ENCODE peak calls at places on chromosomes 3 and 15, in nine cellular contexts. S, O, N, Q, X, P, L, M and C are unnamed samples.

GRCh38 chr15:27847775-27848710 is 251.1 kb downstream of the OCA2 start:
- DNase-seq in S (no peak), O (no peak), N (no peak), Q (no peak), X (no peak), P (no peak), L (no peak), M (peak; percentile 88), C (no peak)

GRCh38 chr3:58101499-58102370 is 93.5 kb downstream of the FLNB start:
- DNase-seq in S (no peak), O (no peak), N (no peak), Q (no peak), X (no peak), P (no peak), L (no peak), M (no peak), C (no peak)

GRCh38 chr3:188139466-188139865 is 14.5 kb upstream of the LPP start:
- DNase-seq in S (no peak), O (no peak), N (no peak), Q (no peak), X (no peak), P (peak; percentile 7), L (no peak), M (no peak), C (no peak)

GRCh38 chr3:11642455-11643162 is 1.1 kb downstream of the VGLL4 start:
- DNase-seq in S (peak; percentile 61), O (peak; percentile 30), N (peak; percentile 87), Q (peak; percentile 67), X (peak; percentile 86), P (peak; percentile 88), L (peak; percentile 47), M (peak; percentile 53), C (no peak)

GRCh38 chr15:35698331-35698730 is 152.4 kb upstream of the DPH6 start:
- DNase-seq in S (no peak), O (no peak), N (no peak), Q (no peak), X (no peak), P (no peak), L (no peak), M (no peak), C (no peak)

GRCh38 chr3:125132815-125133214 is 77.0 kb upstream of the HEG1 start:
- DNase-seq in S (no peak), O (no peak), N (no peak), Q (no peak), X (no peak), P (peak; percentile 67), L (no peak), M (no peak), C (no peak)

GRCh38 chr15:69593981-69594966 is 141.7 kb downstream of the RPLP1 start:
- DNase-seq in S (no peak), O (peak; percentile 83), N (no peak), Q (peak; percentile 71), X (peak; percentile 93), P (no peak), L (no peak), M (peak; percentile 97), C (no peak)

GRCh38 chr15:43516185-43516584 is 1.2 kb upstream of the MAP1A start:
- DNase-seq in S (no peak), O (no peak), N (peak; percentile 57), Q (no peak), X (no peak), P (no peak), L (no peak), M (no peak), C (no peak)

GRCh38 chr3:108076564-108076963 is 14.3 kb downstream of the CD47 start:
- DNase-seq in S (no peak), O (no peak), N (no peak), Q (no peak), X (no peak), P (no peak), L (no peak), M (no peak), C (no peak)

GRCh38 chr3:18295171-18295920 is 129.8 kb downstream of the SATB1 start:
- DNase-seq in S (peak; percentile 28), O (peak; percentile 90), N (peak; percentile 77), Q (peak; percentile 41), X (no peak), P (peak; percentile 62), L (peak; percentile 79), M (no peak), C (peak; percentile 65)

GRCh38 chr3:57112206-57112605 is 51.7 kb downstream of the SPATA12 start:
- DNase-seq in S (no peak), O (no peak), N (no peak), Q (no peak), X (no peak), P (peak; percentile 19), L (no peak), M (no peak), C (no peak)

GRCh38 chr3:147616998-147617619 is 207.9 kb downstream of the ZIC1 start:
- DNase-seq in S (no peak), O (no peak), N (peak; percentile 12), Q (peak; percentile 12), X (no peak), P (no peak), L (peak; percentile 39), M (peak; percentile 66), C (no peak)

GRCh38 chr15:93865610-93866009 is 365.8 kb upstream of the MCTP2 start:
- DNase-seq in S (no peak), O (no peak), N (no peak), Q (no peak), X (no peak), P (no peak), L (no peak), M (peak; percentile 48), C (no peak)

GRCh38 chr3:57038466-57039164 is 21.8 kb upstream of the SPATA12 start:
- DNase-seq in S (no peak), O (no peak), N (no peak), Q (no peak), X (no peak), P (no peak), L (no peak), M (no peak), C (no peak)

GRCh38 chr3:40593351-40593750 is 68.6 kb downstream of the ZNF621 start:
- DNase-seq in S (peak; percentile 29), O (no peak), N (peak; percentile 6), Q (no peak), X (no peak), P (no peak), L (no peak), M (no peak), C (no peak)

GRCh38 chr3:69410301-69410700 is 24.4 kb upstream of the FRMD4B start:
- DNase-seq in S (peak; percentile 31), O (peak; percentile 50), N (peak; percentile 70), Q (peak; percentile 38), X (no peak), P (peak; percentile 84), L (peak; percentile 53), M (peak; percentile 24), C (peak; percentile 66)

GRCh38 chr3:72284485-72284884 is 499.5 kb upstream of the PROK2 start:
- DNase-seq in S (no peak), O (no peak), N (no peak), Q (no peak), X (no peak), P (no peak), L (no peak), M (no peak), C (no peak)

GRCh38 chr3:194534243-194534642 is 47.4 kb upstream of the ATP13A3 start:
- DNase-seq in S (no peak), O (no peak), N (no peak), Q (no peak), X (no peak), P (no peak), L (no peak), M (no peak), C (no peak)

GRCh38 chr3:13718437-13718836 is 161.4 kb downstream of the WNT7A start:
- DNase-seq in S (no peak), O (no peak), N (no peak), Q (no peak), X (no peak), P (no peak), L (no peak), M (no peak), C (no peak)

GRCh38 chr3:49454898-49455681 is 15.0 kb upstream of the DAG1 start:
- DNase-seq in S (no peak), O (no peak), N (no peak), Q (no peak), X (no peak), P (no peak), L (no peak), M (no peak), C (no peak)

GRCh38 chr15:68583321-68583720 is 4.5 kb downstream of the CORO2B start:
- DNase-seq in S (no peak), O (no peak), N (no peak), Q (no peak), X (no peak), P (no peak), L (no peak), M (no peak), C (no peak)

GRCh38 chr3:36904641-36905040 is 40.2 kb downstream of the TRANK1 start:
- DNase-seq in S (no peak), O (no peak), N (peak; percentile 24), Q (peak; percentile 6), X (no peak), P (no peak), L (no peak), M (no peak), C (no peak)

GRCh38 chr3:197499427-197499826 is 56.3 kb downstream of the BDH1 start:
- DNase-seq in S (no peak), O (peak; percentile 75), N (peak; percentile 79), Q (peak; percentile 70), X (peak; percentile 82), P (peak; percentile 62), L (no peak), M (no peak), C (peak; percentile 97)

GRCh38 chr3:183108002-183108449 is 8.7 kb upstream of the MCCC1 start:
- DNase-seq in S (no peak), O (no peak), N (peak; percentile 34), Q (peak; percentile 20), X (no peak), P (no peak), L (no peak), M (no peak), C (no peak)

GRCh38 chr3:98777801-98778220 is 14.7 kb downstream of the ST3GAL6 start:
- DNase-seq in S (peak; percentile 54), O (no peak), N (peak; percentile 65), Q (no peak), X (no peak), P (no peak), L (no peak), M (no peak), C (no peak)

GRCh38 chr15:92273286-92273685 is 120.4 kb upstream of the ST8SIA2 start:
- DNase-seq in S (no peak), O (no peak), N (no peak), Q (no peak), X (no peak), P (no peak), L (no peak), M (no peak), C (no peak)

GRCh38 chr15:46277994-46278885 is 643.4 kb downstream of the SQOR start:
- DNase-seq in S (no peak), O (no peak), N (no peak), Q (no peak), X (no peak), P (no peak), L (no peak), M (peak; percentile 83), C (no peak)

GRCh38 chr3:121592856-121593702 is at the start of gene FBXO40:
- DNase-seq in S (no peak), O (no peak), N (no peak), Q (no peak), X (no peak), P (peak; percentile 58), L (peak; percentile 66), M (peak; percentile 78), C (no peak)